ENCODE peak calls at places on chromosomes 2 and 18, in five cellular contexts. B is activated CD8-positive, alpha-beta memory T cell treated with anti-CD3 and anti-CD28 coated beads, Interleukin-2, amount 50 U/mL, for 48 hours; N is MM.1S; S is GM12891; Z is stimulated activated naive CD8-positive, alpha-beta T cell treated with anti-CD3 and anti-CD28 coated beads, Interleukin-15, Interleukin-2, amounts not matched to agents 100 U/mL and 50 U/mL, for 24 hours. U is an unnamed sample.

GRCh38 chr2:241635756-241636155 is 1.2 kb downstream of the THAP4 start:
- DNase-seq in Z (no peak), S (no peak), N (no peak), B (no peak), U (no peak)

GRCh38 chr2:225773143-225773542 is 373.6 kb downstream of the NYAP2 start:
- DNase-seq in N (no peak), Z (no peak), S (no peak), B (no peak), U (no peak)

GRCh38 chr2:27204566-27204965 is 7.3 kb upstream of the ATRAID start:
- DNase-seq in N (no peak), S (no peak), Z (no peak), B (no peak), U (no peak)

GRCh38 chr2:127651987-127652550 is 6.1 kb downstream of the GPR17 start:
- DNase-seq in N (no peak), B (no peak), Z (no peak), S (no peak), U (no peak)

GRCh38 chr2:119024568-119024967 is 82.6 kb downstream of the MARCO start:
- DNase-seq in B (no peak), Z (no peak), S (no peak), N (no peak), U (no peak)

GRCh38 chr18:54812885-54813284 is 15.4 kb upstream of the RAB27B start:
- DNase-seq in Z (no peak), S (no peak), B (no peak), N (peak), U (peak)

GRCh38 chr18:35267161-35267651 is 22.8 kb downstream of the ZSCAN30 start:
- DNase-seq in B (peak), N (no peak), S (peak), Z (peak), U (peak)

GRCh38 chr18:33444699-33445098 is 4.2 kb upstream of the CCDC178 start:
- DNase-seq in S (no peak), N (no peak), Z (no peak), B (no peak), U (no peak)

GRCh38 chr2:239370876-239371725 is 29.7 kb downstream of the HDAC4 start:
- DNase-seq in S (no peak), B (no peak), N (no peak), Z (no peak), U (no peak)

GRCh38 chr2:45728458-45728942 is 77.0 kb downstream of the PRKCE start:
- DNase-seq in N (no peak), S (peak), B (no peak), Z (no peak), U (no peak)

GRCh38 chr2:109322111-109322510 is 193.1 kb downstream of the SH3RF3 start:
- DNase-seq in B (no peak), N (no peak), Z (no peak), S (no peak), U (no peak)

GRCh38 chr18:45976581-45977373 is 9.6 kb upstream of the EPG5 start:
- DNase-seq in B (no peak), N (no peak), Z (no peak), S (no peak), U (no peak)

GRCh38 chr2:191148766-191149165 is 2.0 kb downstream of the STAT4 start:
- DNase-seq in Z (no peak), B (no peak), S (no peak), N (no peak), U (peak)

GRCh38 chr2:118019821-118020220 is 6.0 kb upstream of the CCDC93 start:
- DNase-seq in S (no peak), N (no peak), Z (no peak), B (no peak), U (no peak)

GRCh38 chr2:181177376-181177775 is 197.0 kb downstream of the UBE2E3 start:
- DNase-seq in S (no peak), N (no peak), Z (no peak), B (no peak), U (no peak)

GRCh38 chr2:38572167-38572566 is 30.6 kb downstream of the HNRNPLL start:
- DNase-seq in Z (no peak), B (no peak), N (no peak), S (no peak), U (no peak)

GRCh38 chr2:45089554-45090261 is 80.5 kb upstream of the SIX2 start:
- DNase-seq in N (no peak), Z (no peak), B (no peak), S (no peak), U (no peak)

GRCh38 chr2:191892391-191892790 is 45.5 kb upstream of the CAVIN2 start:
- DNase-seq in N (peak), Z (no peak), B (no peak), S (no peak), U (no peak)

GRCh38 chr2:218995561-218995960 is 2.3 kb upstream of the CRYBA2 start:
- DNase-seq in B (no peak), S (no peak), Z (no peak), N (no peak), U (no peak)

GRCh38 chr18:45562567-45563479 is 52.5 kb upstream of the SLC14A2 start:
- DNase-seq in N (no peak), Z (no peak), S (no peak), B (no peak), U (no peak)

GRCh38 chr2:30509716-30510115 is 62.7 kb downstream of the LCLAT1 start:
- DNase-seq in S (no peak), Z (no peak), N (no peak), B (no peak), U (no peak)

GRCh38 chr2:126797622-126798275 is 100.9 kb upstream of the TEX51 start:
- DNase-seq in N (no peak), B (no peak), Z (no peak), S (no peak), U (peak)

GRCh38 chr2:189570565-189570964 is 10.0 kb downstream of the SLC40A1 start:
- DNase-seq in Z (no peak), N (no peak), S (no peak), B (no peak), U (no peak)

GRCh38 chr2:202429164-202429980 is 53.2 kb downstream of the BMPR2 start:
- DNase-seq in B (no peak), S (no peak), N (no peak), Z (no peak), U (no peak)